ENCODE peak calls at places on chromosomes 5 and 9, in four cellular contexts. Q, J, P and O are unnamed samples.
A peak's percentile ranks its signal among the peaks of the same experiment; 100 is the strongest.

GRCh38 chr5:42756630-42757601 is at the start of gene CCDC152:
- DNase-seq in J (peak; percentile 78), P (no peak), Q (peak; percentile 40), O (peak; percentile 21)

GRCh38 chr5:141359790-141360426 is at the start of gene PCDHGB2:
- DNase-seq in Q (peak; percentile 63), J (peak; percentile 46), P (no peak), O (peak; percentile 26)

GRCh38 chr9:109922617-109923260 is 142.7 kb downstream of the PALM2AKAP2 start:
- DNase-seq in P (no peak), J (no peak), Q (no peak), O (no peak)

GRCh38 chr5:143128412-143129071 is 274.9 kb downstream of the NR3C1 start:
- DNase-seq in P (no peak), J (no peak), Q (no peak), O (no peak)

GRCh38 chr9:136362450-136362784 is 1.1 kb downstream of the DNLZ start:
- DNase-seq in P (no peak), J (no peak), Q (no peak), O (no peak)

GRCh38 chr5:178785999-178786398 is 55.5 kb upstream of the ZNF354A start:
- DNase-seq in J (no peak), Q (peak; percentile 24), P (no peak), O (no peak)

GRCh38 chr9:94692601-94693000 is 33.9 kb upstream of the AOPEP start:
- DNase-seq in P (no peak), J (no peak), Q (no peak), O (no peak)

GRCh38 chr5:180046656-180047055 is 24.9 kb downstream of the RNF130 start:
- DNase-seq in J (no peak), Q (peak; percentile 25), P (no peak), O (no peak)

GRCh38 chr9:125241863-125242739 is 958 bp upstream of the HSPA5 start:
- DNase-seq in J (no peak), Q (no peak), P (peak; percentile 29), O (no peak)

GRCh38 chr9:124808246-124808956 is 31.5 kb downstream of the OLFML2A start:
- DNase-seq in P (no peak), Q (no peak), J (no peak), O (no peak)

GRCh38 chr5:3995954-3996619 is 400.5 kb downstream of the IRX1 start:
- DNase-seq in J (no peak), P (no peak), Q (no peak), O (no peak)

GRCh38 chr5:124639095-124639665 is 107.3 kb downstream of the ZNF608 start:
- DNase-seq in P (no peak), J (peak; percentile 75), Q (no peak), O (no peak)

GRCh38 chr9:112283854-112284253 is 49.6 kb downstream of the PTBP3 start:
- DNase-seq in J (no peak), P (no peak), Q (no peak), O (no peak)

GRCh38 chr9:71897573-71897972 is 13.4 kb downstream of the ABHD17B start:
- DNase-seq in P (no peak), Q (peak; percentile 37), J (no peak), O (no peak)

GRCh38 chr5:38500861-38501260 is 55.6 kb downstream of the LIFR start:
- DNase-seq in Q (peak; percentile 67), P (no peak), J (no peak), O (no peak)

GRCh38 chr9:2017459-2018161 is 2.5 kb downstream of the SMARCA2 start:
- DNase-seq in Q (peak; percentile 70), J (peak; percentile 70), P (peak; percentile 81), O (peak; percentile 50)

GRCh38 chr9:83999141-83999918 is 18.7 kb downstream of the RMI1 start:
- DNase-seq in P (no peak), J (no peak), Q (no peak), O (no peak)

GRCh38 chr5:180605554-180606214 is 14.4 kb upstream of the SCGB3A1 start:
- DNase-seq in P (peak; percentile 8), Q (peak; percentile 63), J (peak; percentile 78), O (peak; percentile 59)

GRCh38 chr9:119156354-119156753 is 212.9 kb downstream of the BRINP1 start:
- DNase-seq in J (no peak), Q (no peak), P (no peak), O (no peak)

GRCh38 chr5:170411100-170411499 is 21.9 kb upstream of the KCNMB1 start:
- DNase-seq in P (no peak), J (no peak), Q (no peak), O (no peak)

GRCh38 chr9:122122468-122122867 is 29.4 kb upstream of the TTLL11 start:
- DNase-seq in P (no peak), J (no peak), Q (no peak), O (no peak)

GRCh38 chr5:132251220-132251725 is 6.2 kb upstream of the PDLIM4 start:
- DNase-seq in P (no peak), J (no peak), Q (peak; percentile 42), O (no peak)

DNA sequence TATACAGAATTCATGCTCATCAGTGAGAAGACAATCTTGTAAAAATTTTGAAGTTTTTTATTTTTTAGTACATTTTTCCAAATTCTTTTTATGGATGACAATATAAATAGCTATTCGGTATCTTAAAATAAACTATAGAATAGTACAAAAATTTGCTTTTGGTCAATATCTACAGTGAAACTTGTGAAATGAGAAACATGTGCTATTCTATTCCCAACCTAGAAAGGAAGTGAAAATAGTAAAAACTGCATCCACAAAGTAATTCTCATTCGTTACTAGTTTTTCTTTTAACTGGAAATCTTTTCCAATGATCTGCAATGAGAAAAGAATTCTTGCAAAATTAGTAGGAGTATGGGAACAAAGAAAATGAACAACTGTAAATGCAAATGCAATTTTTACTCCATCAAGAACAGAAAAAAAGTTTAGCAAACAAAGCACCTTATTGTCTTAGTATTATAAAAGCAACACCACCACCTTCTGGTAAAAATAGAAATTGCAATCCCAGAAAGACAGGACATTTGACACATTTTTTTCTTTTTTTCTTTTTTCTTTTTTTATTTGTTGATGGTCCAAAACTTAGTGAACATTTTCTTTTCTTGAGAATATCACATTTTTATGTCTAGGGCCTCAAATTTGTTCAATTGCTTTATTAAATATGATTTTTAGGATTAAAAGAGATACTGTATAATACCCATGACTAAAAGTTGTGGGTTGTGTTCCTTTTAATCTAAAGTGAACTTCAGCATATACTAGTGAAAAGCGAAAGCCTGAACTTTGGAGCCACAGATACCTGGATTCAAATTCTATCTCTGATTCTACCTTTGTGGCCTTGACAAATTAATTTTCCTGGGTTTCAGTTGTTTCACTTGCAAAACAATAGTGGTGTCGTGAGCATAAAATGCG is 72.3 kb downstream of the SLCO4C1 start:
- DNase-seq in Q (peak; percentile 44), P (no peak), J (no peak), O (peak; percentile 12)
- TF ChIP-seq CTCF in Q (peak; percentile 56), P (peak; percentile 44), J (peak; percentile 75), O (peak; percentile 92)

GRCh38 chr9:134591082-134591571 is 50.5 kb upstream of the COL5A1 start:
- DNase-seq in P (no peak), J (no peak), Q (no peak), O (no peak)

GRCh38 chr9:134592819-134593200 is 48.8 kb upstream of the COL5A1 start:
- DNase-seq in J (no peak), P (no peak), Q (no peak), O (no peak)

GRCh38 chr9:134591573-134591981 is 50.0 kb upstream of the COL5A1 start:
- DNase-seq in Q (peak; percentile 76), P (no peak), J (no peak), O (no peak)

GRCh38 chr9:134593286-134593685 is 48.3 kb upstream of the COL5A1 start:
- DNase-seq in Q (no peak), P (no peak), J (no peak), O (no peak)

DNA sequence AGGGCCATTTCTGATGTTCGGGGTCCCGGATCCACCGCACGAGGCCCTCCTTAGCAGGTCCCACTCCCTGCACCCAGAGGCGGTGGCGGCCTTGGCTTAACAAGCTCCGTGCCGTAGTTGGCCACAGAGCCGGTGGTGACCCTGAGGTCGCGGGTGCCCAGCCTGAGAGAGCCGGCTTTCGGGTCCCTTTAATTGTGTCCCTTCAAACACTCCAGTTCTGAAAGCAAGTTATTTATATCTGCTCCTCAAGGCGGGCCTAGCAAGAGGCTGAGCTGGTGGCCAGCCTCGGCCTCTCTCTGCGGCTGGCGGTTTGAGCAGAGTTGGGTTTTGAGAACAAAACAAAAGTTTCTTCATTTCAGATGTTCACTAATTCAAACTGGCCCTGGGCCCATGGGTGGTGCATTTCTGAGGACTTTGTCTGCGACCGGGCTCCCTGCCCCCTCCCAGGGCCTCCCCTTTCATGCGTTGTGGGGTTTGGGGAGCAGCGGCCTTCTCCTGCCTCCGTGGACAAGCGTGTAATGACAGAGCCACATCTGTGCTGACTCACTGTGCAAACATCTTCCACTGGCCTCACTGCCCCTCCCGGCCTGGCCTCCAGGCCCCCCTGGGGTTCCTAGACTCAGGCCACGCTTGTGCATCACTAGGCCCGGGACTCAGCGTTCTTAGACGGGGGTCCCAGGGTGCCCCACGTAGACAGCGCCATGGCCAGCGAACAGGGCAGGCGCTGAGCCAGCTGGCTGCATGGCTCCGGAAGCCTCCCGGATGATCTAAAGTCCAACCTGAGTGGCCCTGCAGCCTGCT is 49.4 kb upstream of the COL5A1 start:
- DNase-seq in P (peak; percentile 48), Q (peak; percentile 94), J (no peak), O (no peak)
- TF ChIP-seq CTCF in P (no peak), Q (no peak), J (no peak), O (no peak)

GRCh38 chr9:35814841-35815543 is at the start of gene HINT2:
- DNase-seq in Q (peak; percentile 99), P (peak; percentile 94), J (peak; percentile 99), O (peak; percentile 91)

GRCh38 chr9:35814106-35814840 is 569 bp downstream of the HINT2 start:
- DNase-seq in Q (peak; percentile 66), J (peak; percentile 79), P (peak; percentile 76), O (peak; percentile 76)

GRCh38 chr9:35812025-35812602 is at the start of gene SPAG8:
- DNase-seq in J (peak; percentile 93), Q (peak; percentile 95), P (peak; percentile 91), O (peak; percentile 79)

GRCh38 chr9:35811364-35812024 is 568 bp downstream of the SPAG8 start:
- DNase-seq in Q (peak; percentile 31), J (no peak), P (peak; percentile 39), O (no peak)

GRCh38 chr9:35813434-35814105 is 1.3 kb downstream of the HINT2 start:
- DNase-seq in Q (peak; percentile 39), J (peak; percentile 41), P (no peak), O (no peak)
- TF ChIP-seq CTCF in Q (peak; percentile 29), J (peak; percentile 46), P (no peak), O (peak; percentile 45)

DNA sequence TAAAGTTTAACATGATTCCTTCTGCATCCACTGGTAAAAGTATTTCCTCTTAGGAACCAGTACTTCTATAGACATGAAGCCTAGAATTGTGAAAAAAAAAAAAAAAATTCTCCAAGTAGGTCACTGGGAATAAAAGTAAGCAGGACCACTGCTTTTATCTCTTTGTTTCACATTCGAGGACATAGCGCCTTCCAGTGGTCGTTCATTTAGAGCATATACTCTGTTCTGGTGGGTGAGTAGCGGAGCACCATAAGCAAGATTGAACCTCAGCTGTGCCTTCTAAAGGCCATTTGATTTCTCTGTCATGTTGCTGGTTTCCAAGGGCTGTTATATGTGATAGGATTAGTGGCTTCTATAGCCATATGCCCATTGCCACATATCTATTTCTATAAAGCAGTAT is 393.1 kb downstream of the TMEM232 start:
- DNase-seq in Q (peak; percentile 37), J (peak; percentile 41), P (no peak), O (peak; percentile 54)
- TF ChIP-seq CTCF in Q (peak; percentile 28), J (peak; percentile 23), P (no peak), O (no peak)

DNA sequence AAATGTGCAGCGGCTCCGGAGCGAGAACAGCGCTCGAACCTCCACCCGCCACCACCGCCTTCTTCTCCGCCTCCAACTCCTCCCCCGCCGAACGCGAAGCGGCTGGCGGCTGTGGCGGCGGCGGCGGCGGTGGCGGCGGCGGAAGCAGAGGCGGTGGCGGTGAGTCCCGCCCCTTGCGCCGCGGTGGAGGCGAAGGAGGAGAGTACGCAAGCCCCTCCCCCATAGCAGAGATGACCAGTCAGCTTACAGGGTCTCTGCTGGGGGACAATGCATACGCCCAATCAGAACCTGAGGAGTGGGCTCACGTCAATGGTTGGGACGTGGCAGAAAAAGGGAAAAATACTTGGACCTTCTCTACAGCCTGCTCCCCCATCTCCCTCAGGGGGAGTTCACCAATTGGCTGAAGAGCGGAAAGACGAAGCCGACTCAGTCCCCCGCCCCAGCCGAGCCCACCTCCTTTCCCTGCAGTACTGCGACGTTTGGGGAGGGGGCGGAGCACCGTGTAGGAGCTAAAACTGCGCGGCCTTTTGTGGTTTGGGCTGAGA is at the start of gene PJA2:
- DNase-seq in J (peak; percentile 99), Q (peak; percentile 100), P (peak; percentile 98), O (peak; percentile 98)
- TF ChIP-seq CTCF in J (no peak), Q (peak; percentile 21), P (peak; percentile 27), O (peak; percentile 60)